ENCODE peak calls at places on chromosomes 13 and 19, in six cellular contexts. L, E, D, W, J and C are unnamed samples. For H3K4me1, the result is how much of the 10 kb centered on the place peaks cover.

GRCh38 chr19:17171874-17172273 is 43.3 kb upstream of the USE1 start:
- DNase-seq in L (no peak), E (no peak), D (no peak), W (no peak), J (no peak), C (no peak)

GRCh38 chr13:66071608-66072007 is 1158.5 kb downstream of the PCDH9 start:
- DNase-seq in L (no peak), E (no peak), D (no peak), W (no peak), J (no peak), C (no peak)

GRCh38 chr19:48484931-48485612 is 15.9 kb downstream of the CYTH2 start:
- DNase-seq in L (no peak), E (no peak), D (no peak), W (no peak), J (no peak), C (no peak)

GRCh38 chr19:49094505-49095482 is 9.5 kb downstream of the SNRNP70 start:
- DNase-seq in L (no peak), E (no peak), D (no peak), W (no peak), J (no peak), C (no peak)

GRCh38 chr19:7533925-7534480 is 1.5 kb upstream of the PNPLA6 start:
- DNase-seq in L (peak), E (peak), D (peak), W (peak), J (peak), C (no peak)

GRCh38 chr19:10913716-10914340 is 14.6 kb downstream of the YIPF2 start:
- DNase-seq in L (no peak), E (no peak), D (no peak), W (no peak), J (no peak), C (no peak)

GRCh38 chr19:37227996-37228395 is 10.0 kb downstream of the ZNF383 start:
- DNase-seq in L (no peak), E (no peak), D (no peak), W (peak), J (peak), C (peak)

GRCh38 chr13:29767006-29767405 is 83.4 kb downstream of the UBL3 start:
- DNase-seq in L (no peak), E (no peak), D (no peak), W (no peak), J (no peak), C (peak)

GRCh38 chr13:110270507-110270906 is 36.5 kb downstream of the COL4A1 start:
- DNase-seq in L (no peak), E (no peak), D (no peak), W (no peak), J (no peak), C (no peak)

GRCh38 chr19:2016041-2016807 is 710 bp upstream of the BTBD2 start:
- DNase-seq in L (peak), E (peak), D (peak), W (peak), J (peak), C (peak)

GRCh38 chr13:21319869-21320641 is 139.0 kb downstream of the ZDHHC20 start:
- DNase-seq in L (no peak), E (no peak), D (no peak), W (no peak), J (no peak), C (no peak)

GRCh38 chr19:4987692-4988370 is 18.9 kb downstream of the KDM4B start:
- DNase-seq in L (no peak), E (peak), D (no peak), W (no peak), J (no peak), C (no peak)

GRCh38 chr13:33207616-33207964 is 78.0 kb downstream of the STARD13 start:
- DNase-seq in L (peak), E (peak), D (no peak), W (no peak), J (no peak), C (no peak)

GRCh38 chr13:98014766-98015165 is 61.3 kb downstream of the IPO5 start:
- DNase-seq in L (no peak), E (peak), D (no peak), W (no peak), J (no peak), C (no peak)

GRCh38 chr19:2032296-2032941 is 16.9 kb upstream of the BTBD2 start:
- DNase-seq in L (peak), E (peak), D (peak), W (no peak), J (peak), C (no peak)

GRCh38 chr19:33199441-33200265 is 5.5 kb downstream of the LRP3 start:
- DNase-seq in L (no peak), E (peak), D (no peak), W (no peak), J (no peak), C (no peak)

GRCh38 chr19:11921852-11922495 is 2.9 kb upstream of the ZNF700 start:
- DNase-seq in L (no peak), E (no peak), D (no peak), W (no peak), J (no peak), C (no peak)

GRCh38 chr13:27379694-27380596 is 44.5 kb upstream of the GTF3A start:
- DNase-seq in L (no peak), E (peak), D (peak), W (peak), J (peak), C (peak)

GRCh38 chr13:31987535-31988170 is 43.9 kb upstream of the FRY start:
- DNase-seq in L (no peak), E (no peak), D (no peak), W (no peak), J (no peak), C (no peak)

GRCh38 chr13:48833412-48833811 is 142.3 kb upstream of the FNDC3A start:
- DNase-seq in L (no peak), E (no peak), D (no peak), W (no peak), J (no peak), C (no peak)

GRCh38 chr19:18649371-18650047 is 12.7 kb downstream of the KLHL26 start:
- DNase-seq in L (no peak), E (peak), D (peak), W (no peak), J (no peak), C (no peak)

GRCh38 chr13:39405107-39405506 is 197.9 kb downstream of the LHFPL6 start:
- DNase-seq in L (no peak), E (no peak), D (no peak), W (no peak), J (no peak), C (no peak)

GRCh38 chr13:109673477-109673876 is 112.9 kb downstream of the IRS2 start:
- DNase-seq in L (no peak), E (peak), D (no peak), W (no peak), J (no peak), C (no peak)

GRCh38 chr19:55387736-55388497 is 2.2 kb downstream of the RPL28 start:
- DNase-seq in L (no peak), E (no peak), D (no peak), W (no peak), J (no peak), C (no peak)

GRCh38 chr19:30448386-30449130 is 76.4 kb downstream of the ZNF536 start:
- DNase-seq in L (no peak), E (no peak), D (no peak), W (no peak), J (no peak), C (peak)

GRCh38 chr13:110669036-110669435 is 36.9 kb downstream of the CARS2 start:
- DNase-seq in L (no peak), E (no peak), D (no peak), W (no peak), J (no peak), C (no peak)

GRCh38 chr19:2811221-2811722 is 8.4 kb upstream of the ZNF554 start:
- DNase-seq in L (no peak), E (no peak), D (no peak), W (no peak), J (no peak), C (no peak)

GRCh38 chr19:18650468-18651001 is 13.7 kb downstream of the KLHL26 start:
- DNase-seq in L (no peak), E (peak), D (peak), W (no peak), J (no peak), C (no peak)

GRCh38 chr19:45056831-45057230 is 18.0 kb downstream of the CLASRP start:
- DNase-seq in L (no peak), E (no peak), D (no peak), W (no peak), J (no peak), C (no peak)

GRCh38 chr13:24251525-24251924 is 57.9 kb upstream of the C1QTNF9 start:
- DNase-seq in L (no peak), E (no peak), D (no peak), W (peak), J (no peak), C (no peak)

GRCh38 chr13:77980592-77980991 is 62.0 kb upstream of the EDNRB start:
- DNase-seq in L (no peak), E (peak), D (no peak), W (no peak), J (peak), C (no peak)

GRCh38 chr19:58538257-58539168 is 5.4 kb upstream of the TRIM28 start:
- DNase-seq in L (no peak), E (no peak), D (no peak), W (peak), J (no peak), C (no peak)

GRCh38 chr13:94778986-94779385 is 66.6 kb upstream of the SOX21 start:
- DNase-seq in L (no peak), E (no peak), D (no peak), W (no peak), J (no peak), C (no peak)

GRCh38 chr13:67200183-67200582 is 30.0 kb downstream of the PCDH9 start:
- DNase-seq in L (no peak), E (no peak), D (no peak), W (no peak), J (no peak), C (no peak)
- H3K4me1 ChIP-seq in L (under half), E (under half), D (under half), W (under half), J (under half), C (under half)

DNA sequence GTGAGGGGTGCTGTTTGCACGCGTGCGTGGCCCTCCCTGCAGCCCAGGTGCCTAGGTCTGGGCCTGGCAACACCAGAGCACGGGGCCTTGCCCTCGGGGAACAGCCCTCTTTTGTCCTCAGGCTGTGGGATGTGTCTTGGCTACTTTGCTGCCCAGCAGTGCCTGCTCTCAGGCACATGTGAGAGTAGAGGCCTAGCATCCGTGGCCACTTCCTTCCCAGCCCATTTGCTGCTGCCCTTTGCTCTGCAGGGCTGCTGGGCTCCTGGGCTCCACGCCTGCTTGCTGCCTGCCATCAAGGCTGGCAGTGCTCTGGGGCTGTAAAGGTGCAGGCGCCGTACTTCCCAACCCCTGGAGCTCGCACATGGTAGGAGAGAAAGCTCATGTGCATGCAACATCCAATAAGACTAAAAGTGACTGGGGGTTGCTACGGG is 46.6 kb downstream of the CAPN12 start:
- DNase-seq in L (no peak), E (no peak), D (no peak), W (no peak), J (no peak), C (no peak)
- H3K4me1 ChIP-seq in L (under half), E (under half), D (under half), W (half or more), J (half or more), C (under half)

GRCh38 chr19:35043906-35044305 is 2.4 kb downstream of the HPN start:
- DNase-seq in L (no peak), E (no peak), D (no peak), W (no peak), J (no peak), C (no peak)
- H3K4me1 ChIP-seq in L (under half), E (under half), D (under half), W (under half), J (under half), C (under half)

GRCh38 chr13:46127336-46128023 is 22.6 kb upstream of the CPB2 start:
- DNase-seq in L (no peak), E (no peak), D (no peak), W (no peak), J (no peak), C (no peak)
- H3K4me1 ChIP-seq in L (under half), E (under half), D (under half), W (under half), J (under half), C (under half)

GRCh38 chr13:113192902-113193301 is 15.6 kb downstream of the PCID2 start:
- DNase-seq in L (no peak), E (peak), D (no peak), W (no peak), J (no peak), C (no peak)

GRCh38 chr13:113195360-113195759 is 13.1 kb downstream of the PCID2 start:
- DNase-seq in L (no peak), E (no peak), D (no peak), W (no peak), J (no peak), C (no peak)

GRCh38 chr13:113187905-113188595 is 20.4 kb downstream of the PCID2 start:
- DNase-seq in L (no peak), E (peak), D (no peak), W (no peak), J (no peak), C (no peak)

GRCh38 chr13:113196970-113197737 is 11.3 kb downstream of the PCID2 start:
- DNase-seq in L (no peak), E (no peak), D (no peak), W (no peak), J (no peak), C (no peak)

GRCh38 chr13:113192279-113192678 is 16.2 kb downstream of the PCID2 start:
- DNase-seq in L (no peak), E (no peak), D (no peak), W (no peak), J (no peak), C (no peak)
- H3K4me1 ChIP-seq in L (under half), E (under half), D (under half), W (under half), J (under half), C (under half)